ENCODE peak calls at places on chromosomes 7 and 10, in five cellular contexts. K is colonic mucosa; P is CD4-positive, alpha-beta T cell; F is endodermal cell; A is GM23248. Z is an unnamed sample.

GRCh38 chr10:132182591-132182990 is 4.2 kb upstream of the DPYSL4 start:
- DNase-seq in A (no peak), K (no peak), P (no peak), F (no peak), Z (no peak)

GRCh38 chr10:126013489-126014281 is 117.3 kb downstream of the FANK1 start:
- DNase-seq in K (no peak), A (peak), P (no peak), F (peak), Z (no peak)

GRCh38 chr10:3906511-3907111 is 121.6 kb upstream of the KLF6 start:
- DNase-seq in K (no peak), F (no peak), P (no peak), A (peak), Z (no peak)

GRCh38 chr7:47269466-47269836 is 312.5 kb downstream of the TNS3 start:
- DNase-seq in K (no peak), A (no peak), P (no peak), F (no peak), Z (no peak)

GRCh38 chr7:35366167-35367155 is 112.6 kb upstream of the TBX20 start:
- DNase-seq in F (peak), P (no peak), A (no peak), K (no peak), Z (no peak)

GRCh38 chr7:54183055-54183454 is 359.1 kb upstream of the VSTM2A start:
- DNase-seq in F (no peak), K (no peak), P (no peak), A (no peak), Z (no peak)

GRCh38 chr10:104824378-104825006 is 183.4 kb downstream of the SORCS3 start:
- DNase-seq in A (peak), K (no peak), P (peak), F (peak), Z (no peak)

GRCh38 chr7:139918488-139918887 is 89.4 kb downstream of the TBXAS1 start:
- DNase-seq in F (no peak), A (no peak), K (no peak), P (no peak), Z (peak)

GRCh38 chr7:111765936-111766643 is 203.8 kb upstream of the IMMP2L start:
- DNase-seq in F (no peak), K (no peak), P (no peak), A (no peak), Z (no peak)

GRCh38 chr10:31071232-31071999 is 39.8 kb upstream of the ZNF438 start:
- DNase-seq in P (no peak), A (peak), K (no peak), F (no peak), Z (no peak)

GRCh38 chr10:92483539-92483938 is 90.4 kb downstream of the IDE start:
- DNase-seq in A (no peak), F (no peak), K (no peak), P (no peak), Z (no peak)

GRCh38 chr7:22561895-22562593 is 62.1 kb upstream of the STEAP1B start:
- DNase-seq in A (peak), K (no peak), P (no peak), F (peak), Z (no peak)

GRCh38 chr10:102799691-102800435 is 37.4 kb downstream of the CYP17A1 start:
- DNase-seq in A (no peak), P (no peak), K (no peak), F (no peak), Z (no peak)

GRCh38 chr7:155374276-155375252 is 76.9 kb downstream of the INSIG1 start:
- DNase-seq in F (peak), A (no peak), P (no peak), K (no peak), Z (no peak)

GRCh38 chr7:1882451-1882850 is 212.4 kb downstream of the ELFN1 start:
- DNase-seq in K (no peak), P (no peak), A (no peak), F (no peak), Z (no peak)

GRCh38 chr10:14477408-14477710 is 146.6 kb upstream of the FRMD4A start:
- DNase-seq in K (no peak), F (no peak), P (no peak), A (peak), Z (no peak)

GRCh38 chr10:29535778-29536459 is 98.9 kb downstream of the SVIL start:
- DNase-seq in P (no peak), K (no peak), A (no peak), F (no peak), Z (peak)

GRCh38 chr10:44773565-44773964 is 137.6 kb upstream of the TMEM72 start:
- DNase-seq in K (no peak), F (no peak), A (no peak), P (no peak), Z (no peak)

GRCh38 chr10:44848211-44848610 is 62.9 kb upstream of the TMEM72 start:
- DNase-seq in A (no peak), F (no peak), P (no peak), K (no peak), Z (no peak)

GRCh38 chr7:27096756-27097514 is 1.1 kb upstream of the HOXA1 start:
- DNase-seq in A (peak), F (peak), P (no peak), K (peak), Z (no peak)

GRCh38 chr10:62599161-62599560 is 205.4 kb upstream of the ADO start:
- DNase-seq in P (no peak), A (no peak), F (no peak), K (no peak), Z (no peak)

GRCh38 chr7:138017992-138018391 is 16.1 kb upstream of the CREB3L2 start:
- DNase-seq in F (no peak), A (no peak), K (no peak), P (no peak), Z (no peak)

GRCh38 chr7:139422126-139422525 is 61.3 kb downstream of the KLRG2 start:
- DNase-seq in A (no peak), P (no peak), K (no peak), F (no peak), Z (no peak)

GRCh38 chr7:90817846-90818245 is 221.7 kb downstream of the CDK14 start:
- DNase-seq in F (peak), K (no peak), P (no peak), A (peak), Z (no peak)

GRCh38 chr7:90821961-90822620 is 226.0 kb downstream of the CDK14 start:
- DNase-seq in A (no peak), K (no peak), P (no peak), F (no peak), Z (no peak)

GRCh38 chr7:90816511-90817142 is 220.5 kb downstream of the CDK14 start:
- DNase-seq in K (no peak), P (no peak), A (peak), F (no peak), Z (no peak)
- H3K27ac ChIP-seq in K (no peak), P (no peak), A (peak), F (no peak), Z (peak)

GRCh38 chr10:70565556-70566514 is 36.7 kb downstream of the PRF1 start:
- DNase-seq in F (no peak), P (no peak), K (no peak), A (no peak), Z (no peak)
- H3K27ac ChIP-seq in F (no peak), P (no peak), K (no peak), A (no peak), Z (no peak)

DNA sequence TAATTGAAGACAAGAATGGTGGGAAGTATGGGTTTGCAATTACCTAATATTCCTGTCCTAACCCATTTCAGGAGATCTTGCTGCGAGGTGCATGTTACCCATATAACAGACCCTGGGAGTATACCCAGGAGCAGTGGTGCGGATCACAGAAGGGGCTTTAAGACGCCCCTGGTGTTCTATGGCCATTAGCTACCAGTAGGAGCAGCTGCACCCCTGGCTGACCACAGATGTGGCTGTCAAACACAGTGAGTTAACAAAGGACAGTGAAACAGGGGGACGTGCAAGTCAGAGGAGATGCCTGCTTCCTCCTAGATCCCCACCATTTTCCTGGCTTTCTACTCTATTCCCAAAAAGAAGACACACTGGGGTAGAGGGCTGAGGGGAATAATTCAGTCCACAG is 25.2 kb downstream of the AOC1 start:
- DNase-seq in P (no peak), F (no peak), A (no peak), K (no peak), Z (no peak)
- H3K27ac ChIP-seq in P (no peak), F (peak), A (no peak), K (no peak), Z (no peak)

DNA sequence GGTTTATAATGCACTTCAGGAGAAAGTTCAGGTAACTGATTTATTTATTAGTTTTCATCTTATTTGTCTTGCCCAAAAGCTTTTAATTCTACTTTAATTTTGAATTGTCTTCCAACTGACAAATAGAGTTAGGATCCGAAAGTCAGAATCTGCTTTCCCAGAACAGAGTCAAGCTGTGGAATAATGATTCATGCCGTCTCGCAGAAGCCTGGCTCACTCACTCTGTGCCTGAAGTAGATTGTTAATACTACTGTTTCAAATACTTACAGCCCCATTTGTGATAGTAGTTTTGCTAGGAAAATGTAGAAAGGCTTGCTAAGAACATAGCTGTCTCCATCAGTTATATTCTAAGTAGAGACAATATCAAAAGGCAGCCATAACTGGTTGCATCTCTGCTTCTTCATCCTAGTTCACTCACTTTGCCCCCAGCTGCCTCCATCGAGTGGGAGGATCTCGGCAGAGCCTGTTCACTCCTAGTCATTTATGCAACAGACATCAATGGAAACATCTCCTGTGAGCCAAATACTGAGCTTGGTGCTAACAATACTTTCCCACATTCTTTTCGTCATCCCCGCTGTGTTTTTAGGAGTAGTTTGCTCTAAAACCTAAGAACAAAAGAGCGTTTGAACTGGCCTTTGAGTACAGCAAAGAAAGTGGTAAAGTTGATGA is 28.0 kb downstream of the ABRAXAS2 start:
- DNase-seq in A (no peak), K (no peak), F (no peak), P (no peak), Z (no peak)
- H3K27ac ChIP-seq in A (no peak), K (no peak), F (no peak), P (no peak), Z (no peak)

GRCh38 chr7:51265066-51265907 is 51.3 kb downstream of the COBL start:
- DNase-seq in P (no peak), A (no peak), K (peak), F (no peak), Z (peak)

GRCh38 chr7:51269911-51270310 is 46.7 kb downstream of the COBL start:
- DNase-seq in K (no peak), F (no peak), A (no peak), P (no peak), Z (no peak)

GRCh38 chr7:51268859-51269258 is 47.8 kb downstream of the COBL start:
- DNase-seq in P (no peak), F (no peak), K (no peak), A (no peak), Z (no peak)

GRCh38 chr7:51269321-51269720 is 47.3 kb downstream of the COBL start:
- DNase-seq in K (no peak), P (no peak), F (no peak), A (no peak), Z (no peak)

GRCh38 chr7:51267169-51267568 is 49.4 kb downstream of the COBL start:
- DNase-seq in P (no peak), K (no peak), A (no peak), F (no peak), Z (no peak)
- H3K27ac ChIP-seq in P (no peak), K (no peak), A (no peak), F (no peak), Z (no peak)

GRCh38 chr7:50655020-50655419 is 89.8 kb upstream of the DDC start:
- DNase-seq in K (no peak), F (peak), A (no peak), P (no peak), Z (no peak)
- H3K27ac ChIP-seq in K (no peak), F (no peak), A (no peak), P (no peak), Z (no peak)

DNA sequence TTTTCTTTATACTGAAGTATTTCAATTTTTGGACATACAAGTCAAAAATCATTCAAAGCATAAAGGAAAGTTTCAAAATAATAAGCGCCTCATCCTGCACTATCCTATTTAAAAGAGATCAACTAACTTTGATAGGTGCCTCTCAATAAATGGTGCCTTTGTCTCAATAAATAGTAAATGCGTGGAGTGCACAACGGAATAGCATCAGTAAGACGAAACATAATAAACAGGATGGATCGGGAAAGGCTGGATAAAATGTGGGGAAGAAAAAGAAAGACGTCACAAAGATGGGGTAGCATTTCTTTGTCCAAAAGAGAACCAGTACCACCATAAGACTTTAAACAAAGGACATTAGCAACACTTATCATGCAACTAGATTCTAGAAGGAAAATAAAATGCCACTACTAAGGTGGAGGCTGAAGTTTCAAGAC is 574 bp upstream of the PRKAR2B start:
- DNase-seq in A (no peak), K (no peak), P (no peak), F (no peak), Z (no peak)
- H3K27ac ChIP-seq in A (no peak), K (no peak), P (no peak), F (peak), Z (peak)

Z was measured in body of pancreas.